ENCODE peak calls at places on chromosomes 6 and 20, in nine cellular contexts. Z is fibroblast of villous mesenchyme, W is coronary artery, L is tibial nerve, K is bronchial epithelial cell, F is prostate gland, G is AG04450, D is fibroblast of lung, B is breast epithelium. U is an unnamed sample.

GRCh38 chr20:57991211-57991841 is 237.1 kb downstream of the ANKRD60 start:
- DNase-seq in G (no peak), L (no peak), K (peak), Z (peak), B (peak), F (no peak), D (no peak), W (no peak), U (peak)

GRCh38 chr6:125481056-125481455 is 179.3 kb upstream of the HDDC2 start:
- DNase-seq in Z (no peak), F (no peak), B (no peak), W (no peak), L (no peak), K (no peak), G (no peak), D (no peak), U (no peak)

GRCh38 chr6:13847651-13848050 is 33.3 kb upstream of the MCUR1 start:
- DNase-seq in F (no peak), D (no peak), Z (no peak), G (no peak), K (no peak), L (no peak), W (no peak), B (no peak), U (no peak)

GRCh38 chr6:73323323-73323722 is 30.8 kb downstream of the DPPA5 start:
- DNase-seq in D (no peak), G (no peak), L (no peak), Z (no peak), F (no peak), K (no peak), W (no peak), B (no peak), U (no peak)

GRCh38 chr20:58690851-58691250 is 1.7 kb upstream of the NPEPL1 start:
- DNase-seq in D (peak), L (no peak), W (peak), F (peak), G (no peak), K (no peak), Z (peak), B (no peak), U (no peak)

GRCh38 chr6:10528170-10528981 is 7.2 kb downstream of the GCNT2 start:
- DNase-seq in K (peak), L (no peak), Z (peak), W (no peak), G (no peak), F (peak), D (peak), B (no peak), U (no peak)

GRCh38 chr6:101296184-101296583 is 97.3 kb upstream of the GRIK2 start:
- DNase-seq in Z (peak), D (peak), G (no peak), F (no peak), W (no peak), B (no peak), K (peak), L (no peak), U (no peak)

GRCh38 chr20:62550087-62550565 is 74.3 kb upstream of the GATA5 start:
- DNase-seq in W (peak), B (peak), G (no peak), K (no peak), L (no peak), D (no peak), F (no peak), Z (no peak), U (no peak)

DNA sequence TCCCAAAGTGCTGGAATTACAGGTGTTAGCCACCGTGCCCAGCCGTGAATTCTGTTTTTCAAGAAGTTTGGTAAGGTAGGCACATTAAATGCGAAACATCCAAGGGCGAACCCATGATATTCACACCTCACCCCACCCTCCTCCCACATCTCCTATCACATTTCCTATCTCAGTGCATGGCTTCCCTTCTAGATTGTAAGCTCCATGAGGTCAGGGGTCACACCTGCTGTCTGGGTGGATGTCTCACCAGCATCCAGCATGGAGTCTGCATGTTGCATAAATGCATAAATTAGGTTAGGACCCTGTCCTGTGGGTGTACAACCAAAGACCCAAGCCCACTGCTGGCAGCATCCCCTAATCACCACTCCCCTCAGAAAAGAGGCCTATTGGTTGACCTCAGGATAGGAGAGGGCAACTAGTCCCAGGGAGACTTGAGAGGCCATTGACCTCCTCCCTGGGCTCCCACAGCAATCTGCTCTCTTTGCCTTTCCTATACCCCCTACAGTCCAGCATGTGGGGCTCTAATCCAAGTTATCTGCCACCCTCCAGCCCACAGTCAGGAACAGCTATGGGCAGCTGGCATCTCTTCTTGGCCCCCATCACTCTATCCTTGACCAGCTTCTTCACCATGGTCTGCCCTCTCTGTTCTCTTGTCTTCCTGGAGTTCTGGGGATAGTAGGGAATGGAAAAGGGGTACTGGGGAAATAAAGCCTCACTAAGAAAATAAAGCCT is 4.2 kb downstream of the PRRT1 start:
- DNase-seq in F (no peak), L (no peak), G (no peak), D (no peak), K (no peak), Z (no peak), B (no peak), W (no peak), U (no peak)
- H3K4me3 ChIP-seq in F (no peak), L (no peak), G (no peak), D (no peak), K (peak), Z (no peak), B (no peak), W (no peak), U (peak)

GRCh38 chr6:111038534-111039252 is 48.6 kb upstream of the SLC16A10 start:
- DNase-seq in K (no peak), L (no peak), F (no peak), W (no peak), B (no peak), D (no peak), G (no peak), Z (no peak), U (no peak)

GRCh38 chr6:111032493-111033140 is 50.8 kb downstream of the RPF2 start:
- DNase-seq in B (no peak), L (no peak), Z (no peak), W (no peak), F (no peak), D (peak), G (no peak), K (no peak), U (no peak)

GRCh38 chr6:111031151-111031550 is 49.3 kb downstream of the RPF2 start:
- DNase-seq in G (no peak), L (no peak), B (no peak), K (no peak), Z (no peak), D (no peak), W (no peak), F (no peak), U (no peak)

GRCh38 chr6:111030008-111031006 is 48.5 kb downstream of the RPF2 start:
- DNase-seq in B (no peak), D (peak), Z (peak), G (no peak), F (no peak), W (no peak), L (no peak), K (no peak), U (no peak)

DNA sequence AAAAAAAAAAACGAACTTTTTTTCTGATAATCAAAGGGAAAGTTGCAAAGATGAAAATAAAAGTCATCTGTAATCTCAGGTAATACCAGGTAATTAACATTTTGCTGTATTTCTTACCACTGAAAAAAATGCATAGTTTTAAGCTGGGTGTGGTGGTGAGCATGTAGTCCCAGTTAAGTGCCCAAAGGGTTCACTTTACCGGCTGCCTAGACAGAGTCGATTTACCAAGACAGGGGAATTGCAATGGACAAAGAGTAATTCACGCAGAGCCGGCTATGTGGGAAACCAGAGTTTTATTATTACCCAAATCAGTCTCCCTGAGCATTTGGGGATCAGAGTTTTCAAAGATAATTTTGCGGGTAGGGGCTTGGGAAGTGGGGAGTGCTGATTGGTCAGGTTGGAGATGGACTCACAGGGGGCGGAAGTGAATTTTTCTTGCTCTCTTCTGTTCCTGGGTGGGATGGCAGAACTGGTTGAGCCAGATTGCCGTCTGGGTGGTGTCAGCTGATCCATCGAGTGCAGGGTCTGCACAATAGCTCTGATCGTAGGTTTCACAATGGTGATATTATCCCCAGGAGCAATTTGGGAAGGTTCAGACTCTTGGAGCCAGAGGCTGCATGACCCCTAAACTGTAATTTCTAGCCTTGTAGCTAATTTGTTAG is 51.9 kb downstream of the RPF2 start:
- DNase-seq in Z (no peak), L (no peak), F (no peak), G (no peak), K (peak), B (no peak), D (no peak), W (no peak), U (no peak)
- H3K4me3 ChIP-seq in Z (no peak), L (no peak), F (no peak), G (no peak), K (no peak), B (no peak), D (no peak), W (no peak), U (no peak)

GRCh38 chr6:162728177-162728571 is 400 bp downstream of the PACRG start:
- DNase-seq in D (no peak), F (peak), B (no peak), G (no peak), L (no peak), K (no peak), Z (no peak), W (no peak), U (no peak)
- H3K4me3 ChIP-seq in D (peak), F (peak), B (peak), G (peak), L (peak), K (peak), Z (peak), W (peak), U (peak)

GRCh38 chr20:51545515-51545914 is 3.0 kb upstream of the NFATC2 start:
- DNase-seq in L (no peak), D (no peak), W (no peak), F (no peak), B (no peak), G (no peak), K (no peak), Z (no peak), U (no peak)

GRCh38 chr20:51540585-51540984 is 1.9 kb downstream of the NFATC2 start:
- DNase-seq in F (no peak), L (no peak), B (no peak), K (no peak), G (no peak), D (no peak), W (no peak), Z (no peak), U (no peak)

GRCh38 chr20:51542894-51543788 is 622 bp upstream of the NFATC2 start:
- DNase-seq in K (no peak), W (no peak), L (no peak), G (no peak), Z (no peak), B (no peak), F (no peak), D (no peak), U (no peak)

GRCh38 chr20:51542033-51542893 is at the start of gene NFATC2:
- DNase-seq in L (no peak), Z (no peak), F (no peak), B (no peak), K (no peak), D (no peak), W (no peak), G (no peak), U (no peak)

DNA sequence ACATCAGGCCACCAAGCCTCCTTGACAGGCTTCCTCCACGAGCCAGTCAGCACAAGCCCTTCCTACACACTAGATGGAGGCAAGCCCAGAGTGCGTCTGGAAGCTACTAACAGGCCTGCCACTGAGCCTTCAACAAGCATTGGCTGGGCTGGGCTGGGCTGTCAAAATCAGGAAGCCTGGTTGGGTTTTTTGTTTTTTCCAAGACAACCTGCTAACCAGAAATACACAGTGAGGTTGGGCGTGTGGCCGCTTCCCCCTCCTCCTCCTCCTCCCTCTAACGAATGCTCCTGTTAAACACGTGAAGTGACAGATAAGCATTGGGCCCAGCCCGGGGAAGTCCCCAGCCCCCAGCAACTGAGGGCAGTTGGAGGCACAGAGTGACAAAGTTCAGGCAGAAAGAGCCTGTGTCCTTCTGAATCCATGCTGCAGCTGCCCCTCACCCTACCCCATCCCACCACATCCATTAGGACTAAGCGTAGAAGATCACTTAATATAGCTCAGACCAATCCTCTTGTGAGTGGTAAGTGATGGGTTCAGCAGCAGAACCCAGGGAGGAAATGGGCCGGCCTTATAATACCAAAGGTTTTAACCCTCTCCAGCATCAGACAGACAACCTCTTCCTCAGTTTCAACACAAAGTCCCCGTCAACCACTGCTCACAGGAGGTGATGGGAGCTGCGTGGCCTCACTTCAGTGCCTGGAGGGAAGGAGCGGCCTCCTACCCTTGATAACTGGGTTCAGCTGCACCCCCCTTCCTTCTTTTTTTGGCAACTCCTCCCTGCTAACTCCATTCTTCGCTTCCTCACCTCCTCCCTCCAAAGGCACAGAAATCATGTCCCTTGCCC is 1.1 kb downstream of the NFATC2 start:
- DNase-seq in Z (peak), G (no peak), D (peak), K (peak), W (peak), L (peak), B (peak), F (peak), U (no peak)
- H3K4me3 ChIP-seq in Z (no peak), G (no peak), D (no peak), K (no peak), W (peak), L (no peak), B (peak), F (peak), U (no peak)

GRCh38 chr20:17956099-17956685 is 12.4 kb downstream of the SNX5 start:
- DNase-seq in W (no peak), B (no peak), L (no peak), Z (no peak), K (no peak), G (no peak), D (no peak), F (no peak), U (no peak)

GRCh38 chr20:17960927-17961599 is 7.5 kb downstream of the SNX5 start:
- DNase-seq in D (peak), F (no peak), Z (peak), G (peak), L (no peak), W (no peak), K (no peak), B (no peak), U (no peak)

GRCh38 chr20:17957505-17958325 is 10.9 kb downstream of the SNX5 start:
- DNase-seq in B (no peak), F (no peak), K (no peak), W (no peak), L (no peak), D (no peak), Z (peak), G (no peak), U (no peak)

GRCh38 chr20:17959257-17959627 is 9.4 kb downstream of the SNX5 start:
- DNase-seq in Z (no peak), D (no peak), W (no peak), F (no peak), L (no peak), B (no peak), G (no peak), K (no peak), U (no peak)

DNA sequence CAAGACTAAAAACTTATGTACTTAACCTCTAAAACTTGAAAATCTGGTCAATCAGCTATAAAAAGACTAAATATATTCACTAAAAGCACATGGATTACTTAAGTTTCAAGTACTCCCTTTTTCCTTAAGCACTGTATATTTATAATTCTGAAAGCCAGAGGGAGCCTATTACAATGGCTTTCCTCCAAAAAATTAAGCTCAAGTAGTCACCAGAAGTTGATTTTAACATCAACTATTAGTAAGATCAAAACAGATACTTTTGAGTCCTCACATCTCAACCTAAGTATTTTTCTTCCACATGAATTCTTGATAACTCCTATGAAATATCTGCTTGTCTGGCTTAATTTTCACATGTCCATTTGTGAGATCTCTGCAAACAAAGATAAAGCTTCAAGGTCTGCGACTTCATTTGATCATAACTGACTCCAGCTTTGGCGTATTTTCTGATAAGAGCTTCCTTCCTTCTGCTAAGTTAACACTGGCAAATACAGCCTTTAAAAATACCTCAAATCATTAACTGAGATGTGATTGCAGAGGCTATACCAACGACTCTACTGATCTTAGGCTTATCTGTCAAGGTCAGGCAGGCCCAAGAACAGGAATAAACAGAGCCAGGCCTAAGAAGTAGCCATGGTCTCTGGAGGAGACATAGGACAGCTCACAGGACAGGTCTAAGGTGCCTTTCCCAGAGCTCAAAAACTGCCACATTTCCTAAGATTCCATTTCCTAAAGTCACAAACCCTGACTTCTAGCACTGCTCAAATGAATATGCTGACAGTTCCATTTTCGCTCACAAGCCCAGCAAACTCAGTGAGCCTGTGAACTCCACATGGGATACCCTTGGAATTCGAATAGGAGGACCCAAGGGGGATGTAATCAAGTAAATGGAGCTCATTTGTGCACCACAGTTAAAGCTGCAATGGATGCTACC is 10.0 kb downstream of the SNX5 start:
- DNase-seq in K (no peak), F (no peak), Z (peak), B (no peak), G (no peak), L (no peak), D (peak), W (no peak), U (no peak)
- H3K4me3 ChIP-seq in K (no peak), F (no peak), Z (no peak), B (no peak), G (no peak), L (no peak), D (no peak), W (no peak), U (peak)

GRCh38 chr6:2900221-2900807 is 2.8 kb downstream of the SERPINB9 start:
- DNase-seq in Z (no peak), W (no peak), G (no peak), L (no peak), K (no peak), F (no peak), D (no peak), B (no peak), U (no peak)
- H3K4me3 ChIP-seq in Z (no peak), W (peak), G (no peak), L (no peak), K (no peak), F (no peak), D (no peak), B (peak), U (no peak)

GRCh38 chr6:93222071-93222851 is 197.1 kb downstream of the EPHA7 start:
- DNase-seq in F (no peak), K (no peak), G (no peak), B (no peak), Z (no peak), D (no peak), W (no peak), L (no peak), U (no peak)
- H3K4me3 ChIP-seq in F (no peak), K (no peak), G (no peak), B (no peak), Z (no peak), D (no peak), W (no peak), L (no peak), U (no peak)

GRCh38 chr20:11266571-11266970 is 592.8 kb upstream of the JAG1 start:
- DNase-seq in Z (no peak), B (no peak), K (peak), W (no peak), G (no peak), F (no peak), L (no peak), D (peak), U (no peak)
- H3K4me3 ChIP-seq in Z (no peak), B (no peak), K (no peak), W (no peak), G (no peak), F (no peak), L (no peak), D (no peak), U (no peak)

GRCh38 chr6:106097368-106098231 is 11.5 kb downstream of the PRDM1 start:
- DNase-seq in L (no peak), D (peak), W (no peak), K (peak), Z (peak), B (no peak), F (peak), G (no peak), U (no peak)

GRCh38 chr6:106100755-106101154 is 14.6 kb downstream of the PRDM1 start:
- DNase-seq in D (no peak), G (no peak), W (no peak), Z (no peak), L (no peak), F (no peak), B (no peak), K (no peak), U (no peak)

GRCh38 chr6:106101466-106101865 is 15.3 kb downstream of the PRDM1 start:
- DNase-seq in K (peak), F (no peak), D (no peak), L (no peak), G (no peak), W (no peak), B (no peak), Z (no peak), U (no peak)

GRCh38 chr6:106098383-106099234 is 12.5 kb downstream of the PRDM1 start:
- DNase-seq in Z (peak), L (no peak), W (no peak), G (no peak), B (no peak), K (peak), F (no peak), D (peak), U (no peak)

GRCh38 chr6:106099235-106099537 is 13.1 kb downstream of the PRDM1 start:
- DNase-seq in K (no peak), B (no peak), G (no peak), Z (peak), D (peak), L (no peak), W (no peak), F (no peak), U (no peak)
- H3K4me3 ChIP-seq in K (peak), B (peak), G (peak), Z (peak), D (peak), L (no peak), W (peak), F (peak), U (no peak)

GRCh38 chr6:71496018-71496800 is 207.6 kb downstream of the OGFRL1 start:
- DNase-seq in W (no peak), L (no peak), D (peak), Z (peak), G (no peak), B (no peak), F (no peak), K (no peak), U (no peak)
- H3K4me3 ChIP-seq in W (peak), L (peak), D (peak), Z (peak), G (peak), B (peak), F (no peak), K (no peak), U (no peak)

U was measured in epithelial cell of proximal tubule.